ENCODE peak calls at places on chromosomes 11 and 22, in four cellular contexts. R is SK-N-SH, L is HepG2, W is K562. S is an unnamed sample.

GRCh38 chr22:37176464-37177061 is 11.5 kb downstream of the C1QTNF6 start:
- DNase-seq in R (peak), L (no peak), W (peak), S (no peak)

GRCh38 chr11:125063429-125064043 is 431 bp downstream of the SLC37A2 start:
- DNase-seq in R (no peak), L (no peak), W (no peak), S (no peak)

GRCh38 chr11:114262681-114263509 is 33.3 kb upstream of the NNMT start:
- DNase-seq in R (peak), L (peak), W (peak), S (peak)

GRCh38 chr22:27152033-27152432 is 494.6 kb downstream of the MIAT start:
- DNase-seq in R (no peak), L (no peak), W (no peak), S (no peak)

GRCh38 chr22:29083576-29084566 is 11.0 kb downstream of the KREMEN1 start:
- DNase-seq in R (no peak), L (no peak), W (no peak), S (no peak)

GRCh38 chr11:69931994-69932910 is 113.0 kb upstream of the FGF3 start:
- DNase-seq in R (no peak), L (no peak), W (no peak), S (no peak)

GRCh38 chr11:112455791-112456190 is 195.1 kb upstream of the PLET1 start:
- DNase-seq in R (no peak), L (no peak), W (no peak), S (no peak)

GRCh38 chr22:48863965-48864538 is 963.6 kb downstream of the BRD1 start:
- DNase-seq in R (no peak), L (no peak), W (no peak), S (no peak)

GRCh38 chr11:126452718-126453117 is 97.2 kb downstream of the ST3GAL4 start:
- DNase-seq in R (no peak), L (no peak), W (no peak), S (no peak)

GRCh38 chr11:14308114-14308896 is 50.7 kb downstream of the RRAS2 start:
- DNase-seq in R (peak), L (peak), W (peak), S (peak)

GRCh38 chr11:46630237-46630636 is 12.9 kb downstream of the ATG13 start:
- DNase-seq in R (no peak), L (no peak), W (no peak), S (no peak)

GRCh38 chr11:69471329-69472052 is 10.0 kb upstream of the LINC01488 start:
- DNase-seq in R (no peak), L (no peak), W (no peak), S (no peak)

GRCh38 chr11:45900916-45901617 is 6.0 kb downstream of the FREY1 start:
- DNase-seq in R (peak), L (no peak), W (no peak), S (no peak)

GRCh38 chr22:24810043-24810749 is 4.2 kb downstream of the SGSM1 start:
- DNase-seq in R (peak), L (no peak), W (no peak), S (no peak)

GRCh38 chr22:27238935-27239510 is 562.5 kb downstream of the MN1 start:
- DNase-seq in R (peak), L (no peak), W (peak), S (no peak)

GRCh38 chr22:23697031-23697970 is 6.5 kb downstream of the RGL4 start:
- DNase-seq in R (no peak), L (no peak), W (no peak), S (no peak)

GRCh38 chr11:113477321-113477720 is 2.1 kb upstream of the DRD2 start:
- DNase-seq in R (peak), L (no peak), W (no peak), S (no peak)

GRCh38 chr11:17543574-17544180 is 539 bp downstream of the USH1C start:
- DNase-seq in R (no peak), L (no peak), W (no peak), S (no peak)

GRCh38 chr22:22948651-22949611 is 61.3 kb downstream of the IGLL5 start:
- DNase-seq in R (no peak), L (no peak), W (no peak), S (no peak)

GRCh38 chr11:134739136-134739535 is 327.1 kb upstream of the B3GAT1 start:
- DNase-seq in R (no peak), L (no peak), W (no peak), S (no peak)

GRCh38 chr11:59053387-59053786 is 32.7 kb upstream of the GLYATL1B start:
- DNase-seq in R (peak), L (peak), W (peak), S (peak)

GRCh38 chr22:20629401-20629800 is 122.0 kb downstream of the MED15 start:
- DNase-seq in R (no peak), L (no peak), W (no peak), S (no peak)

GRCh38 chr11:111602865-111603632 is 800 bp downstream of the SIK2 start:
- DNase-seq in R (peak), L (no peak), W (peak), S (no peak)

GRCh38 chr11:4826425-4826824 is 5.3 kb downstream of the OR51F2 start:
- DNase-seq in R (no peak), L (no peak), W (no peak), S (no peak)

GRCh38 chr11:13680501-13681264 is 12.2 kb downstream of the FAR1 start:
- DNase-seq in R (no peak), L (no peak), W (no peak), S (no peak)

GRCh38 chr11:95911369-95911759 is 12.5 kb downstream of the MTMR2 start:
- DNase-seq in R (no peak), L (no peak), W (no peak), S (no peak)

GRCh38 chr11:11409916-11410315 is 56.9 kb upstream of the CSNK2A3 start:
- DNase-seq in R (no peak), L (no peak), W (no peak), S (no peak)

GRCh38 chr11:11411401-11411985 is 58.4 kb upstream of the CSNK2A3 start:
- DNase-seq in R (no peak), L (no peak), W (no peak), S (no peak)

GRCh38 chr11:11408436-11409221 is 55.6 kb upstream of the CSNK2A3 start:
- DNase-seq in R (no peak), L (no peak), W (no peak), S (no peak)

GRCh38 chr11:11409224-11409623 is 56.2 kb upstream of the CSNK2A3 start:
- DNase-seq in R (no peak), L (no peak), W (no peak), S (no peak)

DNA sequence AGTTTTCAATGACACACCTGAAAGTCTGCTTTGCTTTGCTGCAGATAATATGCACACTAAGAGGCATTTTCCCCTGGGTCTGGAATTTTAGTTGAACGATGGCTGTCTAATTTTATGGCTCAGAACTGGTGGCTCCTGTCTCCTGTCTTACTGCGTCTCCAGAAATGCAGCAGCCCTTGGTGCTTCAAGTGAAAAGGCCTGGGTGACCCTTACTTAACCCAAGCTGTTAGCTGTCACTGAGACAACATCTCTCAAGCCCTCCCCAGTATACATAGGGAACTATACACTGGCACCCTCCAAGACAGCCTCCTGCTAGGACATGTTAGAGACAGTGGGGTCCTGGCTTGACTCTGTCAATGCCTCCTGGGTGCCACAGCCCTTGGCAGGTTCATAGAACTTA is 57.6 kb upstream of the CSNK2A3 start:
- DNase-seq in R (no peak), L (no peak), W (no peak), S (no peak)
- TF ChIP-seq RAD21 in R (no peak), L (no peak), W (no peak), S (no peak)

DNA sequence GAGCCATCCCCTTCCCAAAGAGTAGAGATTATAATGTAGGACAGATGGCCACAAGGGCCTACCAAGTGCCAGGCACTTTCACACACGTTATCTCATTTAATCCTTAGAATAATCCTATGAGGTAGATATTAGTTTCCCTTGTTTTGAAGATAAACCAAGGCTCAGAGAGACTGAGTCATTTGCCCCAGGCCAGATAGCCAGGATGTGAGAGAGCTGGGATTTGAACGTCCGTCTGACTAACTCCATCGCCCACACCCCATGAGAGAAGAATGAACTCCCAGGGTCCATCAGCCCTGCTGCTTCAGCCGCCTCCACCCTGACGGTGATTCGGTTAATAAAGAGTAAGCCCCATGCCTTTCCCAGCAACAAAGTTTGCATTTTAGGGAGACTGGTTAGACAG is 10.7 kb downstream of the PRG3 start:
- DNase-seq in R (no peak), L (no peak), W (no peak), S (no peak)
- TF ChIP-seq ELF1 in R (no peak), L (no peak), W (no peak), S (no peak)

DNA sequence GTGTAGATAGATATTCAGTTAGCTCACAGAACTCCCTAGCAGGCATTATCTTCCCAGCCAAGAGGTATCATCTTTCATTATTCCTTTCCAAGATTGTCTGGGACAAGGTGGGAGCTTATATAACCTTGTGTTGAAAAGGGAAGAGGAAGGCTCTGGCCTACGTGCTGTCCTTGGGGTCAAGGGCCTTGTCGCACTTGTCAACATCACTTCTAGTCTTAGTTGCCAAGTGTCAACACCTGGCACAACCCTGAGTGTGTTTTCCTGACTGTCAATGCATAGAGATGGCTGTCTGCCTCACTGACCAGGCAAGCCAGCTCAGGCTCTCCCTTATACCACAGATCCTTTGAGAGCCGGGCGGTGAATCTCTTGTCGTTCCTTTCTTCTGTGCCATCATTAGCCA is 331.9 kb downstream of the CNTN5 start:
- DNase-seq in R (no peak), L (no peak), W (no peak), S (no peak)
- TF ChIP-seq RAD21 in R (no peak), L (no peak), W (no peak), S (no peak)

GRCh38 chr11:44568358-44568705 is 2.9 kb downstream of the CD82 start:
- DNase-seq in R (peak), L (no peak), W (peak), S (no peak)
- TF ChIP-seq ELF1 in R (no peak), L (no peak), W (no peak), S (no peak)

GRCh38 chr22:33841281-33842005 is 78.8 kb downstream of the LARGE1 start:
- DNase-seq in R (no peak), L (peak), W (no peak), S (no peak)
- TF ChIP-seq RAD21 in R (no peak), L (no peak), W (no peak), S (no peak)

GRCh38 chr11:88398372-88399140 is 61.0 kb upstream of the CTSC start:
- DNase-seq in R (no peak), L (peak), W (no peak), S (peak)
- TF ChIP-seq ELF1 in R (no peak), L (no peak), W (no peak), S (no peak)

DNA sequence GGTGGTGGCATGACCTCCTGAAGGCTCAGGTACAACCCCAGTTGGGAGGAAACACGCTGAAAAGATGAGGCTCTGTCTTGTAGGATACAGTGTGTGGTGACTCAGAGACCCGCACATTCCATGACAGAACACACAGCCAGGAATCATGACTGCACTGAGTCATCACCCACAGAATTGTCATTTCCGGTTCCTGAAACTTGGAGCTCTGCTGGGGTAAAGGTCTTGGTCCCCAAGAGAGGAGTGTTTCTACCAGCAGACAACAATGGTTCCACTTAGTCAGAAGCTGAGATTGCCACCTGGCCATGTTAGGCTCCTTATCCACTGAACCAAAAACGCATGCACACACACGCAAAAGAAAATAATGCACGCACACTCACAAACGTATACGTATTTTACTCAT is 31.5 kb upstream of the CYB5R3 start:
- DNase-seq in R (no peak), L (no peak), W (no peak), S (peak)
- TF ChIP-seq RAD21 in R (no peak), L (no peak), W (no peak), S (no peak)